ENCODE peak calls at places on chromosomes 16 and 17, in seven cellular contexts. One of them, this sample, is unnamed. For H3K27me3 and H3K4me1, the result is how much of the 10 kb centered on the place peaks cover.

GRCh38 chr16:57427824-57428223 is 19.4 kb downstream of the CIAPIN1 start:
- DNase-seq in colonic mucosa: no peak
- DNase-seq in fibroblast of lung: no peak
- DNase-seq in PC-3: no peak
- DNase-seq in H9: no peak
- DNase-seq in neuronal stem cell: no peak
- DNase-seq in GM23248: no peak
- DNase-seq in this sample: no peak

GRCh38 chr17:50640701-50641338 is 6.1 kb downstream of the ABCC3 start:
- DNase-seq in PC-3: peak
- DNase-seq in GM23248: peak
- DNase-seq in neuronal stem cell: no peak
- DNase-seq in fibroblast of lung: peak
- DNase-seq in H9: no peak
- DNase-seq in colonic mucosa: peak
- DNase-seq in this sample: no peak

GRCh38 chr16:80837421-80838263 is 33.2 kb upstream of the CDYL2 start:
- DNase-seq in colonic mucosa: no peak
- DNase-seq in fibroblast of lung: no peak
- DNase-seq in H9: no peak
- DNase-seq in PC-3: peak
- DNase-seq in neuronal stem cell: no peak
- DNase-seq in GM23248: no peak
- DNase-seq in this sample: no peak

GRCh38 chr16:56691885-56692284 is 9.6 kb downstream of the MT1X start:
- DNase-seq in PC-3: peak
- DNase-seq in fibroblast of lung: no peak
- DNase-seq in neuronal stem cell: no peak
- DNase-seq in GM23248: peak
- DNase-seq in H9: peak
- DNase-seq in colonic mucosa: peak
- DNase-seq in this sample: peak

GRCh38 chr17:29569245-29569950 is 897 bp downstream of the TP53I13 start:
- DNase-seq in H9: no peak
- DNase-seq in neuronal stem cell: no peak
- DNase-seq in GM23248: peak
- DNase-seq in fibroblast of lung: no peak
- DNase-seq in colonic mucosa: peak
- DNase-seq in PC-3: peak
- DNase-seq in this sample: no peak

GRCh38 chr16:71762186-71762585 is 37.7 kb upstream of the PHLPP2 start:
- DNase-seq in fibroblast of lung: no peak
- DNase-seq in H9: no peak
- DNase-seq in PC-3: no peak
- DNase-seq in GM23248: peak
- DNase-seq in colonic mucosa: no peak
- DNase-seq in neuronal stem cell: no peak
- DNase-seq in this sample: peak

GRCh38 chr17:72822358-72823023 is 270.0 kb downstream of the SLC39A11 start:
- DNase-seq in PC-3: peak
- DNase-seq in colonic mucosa: no peak
- DNase-seq in fibroblast of lung: no peak
- DNase-seq in neuronal stem cell: no peak
- DNase-seq in H9: no peak
- DNase-seq in GM23248: no peak
- DNase-seq in this sample: no peak

GRCh38 chr17:9003355-9004131 is 17.8 kb upstream of the NTN1 start:
- DNase-seq in PC-3: no peak
- DNase-seq in neuronal stem cell: peak
- DNase-seq in fibroblast of lung: no peak
- DNase-seq in colonic mucosa: no peak
- DNase-seq in GM23248: peak
- DNase-seq in H9: peak
- DNase-seq in this sample: no peak

GRCh38 chr17:82972836-82973372 is 106.5 kb upstream of the METRNL start:
- DNase-seq in fibroblast of lung: no peak
- DNase-seq in colonic mucosa: no peak
- DNase-seq in neuronal stem cell: no peak
- DNase-seq in PC-3: no peak
- DNase-seq in GM23248: no peak
- DNase-seq in H9: peak
- DNase-seq in this sample: no peak

GRCh38 chr17:181213-182163 is at the start of gene DOC2B:
- DNase-seq in H9: peak
- DNase-seq in neuronal stem cell: peak
- DNase-seq in colonic mucosa: peak
- DNase-seq in PC-3: peak
- DNase-seq in GM23248: peak
- DNase-seq in fibroblast of lung: no peak
- DNase-seq in this sample: peak

GRCh38 chr17:72397223-72397667 is 276.4 kb downstream of the SOX9 start:
- DNase-seq in colonic mucosa: no peak
- DNase-seq in fibroblast of lung: no peak
- DNase-seq in H9: no peak
- DNase-seq in neuronal stem cell: no peak
- DNase-seq in PC-3: peak
- DNase-seq in GM23248: no peak
- DNase-seq in this sample: no peak

GRCh38 chr16:50260206-50261159 is 5.9 kb upstream of the ADCY7 start:
- DNase-seq in PC-3: no peak
- DNase-seq in neuronal stem cell: no peak
- DNase-seq in fibroblast of lung: no peak
- DNase-seq in GM23248: no peak
- DNase-seq in colonic mucosa: no peak
- DNase-seq in H9: no peak
- DNase-seq in this sample: no peak

GRCh38 chr17:17538417-17539391 is 42.5 kb upstream of the RASD1 start:
- DNase-seq in H9: no peak
- DNase-seq in fibroblast of lung: peak
- DNase-seq in GM23248: no peak
- DNase-seq in PC-3: peak
- DNase-seq in colonic mucosa: peak
- DNase-seq in neuronal stem cell: no peak
- DNase-seq in this sample: peak

DNA sequence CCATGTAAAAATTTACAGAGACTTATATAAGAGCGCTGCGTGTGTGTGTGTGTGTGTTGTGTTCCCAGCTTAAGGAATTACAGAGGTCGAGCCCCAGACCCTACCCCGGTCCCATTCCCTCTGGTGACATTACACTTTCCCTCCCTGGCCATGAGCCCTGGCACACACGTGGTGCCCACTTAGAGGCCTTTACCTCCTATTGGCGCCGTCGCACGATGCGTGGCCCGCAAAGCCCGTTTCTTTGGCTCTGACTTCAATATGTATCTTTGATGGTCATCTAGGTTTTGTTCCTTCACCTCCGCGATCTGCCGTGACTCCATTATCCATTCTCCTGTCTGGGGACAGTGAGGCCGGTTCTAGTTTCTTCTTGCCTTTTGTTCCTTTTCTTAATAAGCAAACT is 96.9 kb upstream of the CHMP6 start:
- DNase-seq in H9: no peak
- DNase-seq in GM23248: no peak
- DNase-seq in colonic mucosa: no peak
- DNase-seq in fibroblast of lung: no peak
- DNase-seq in PC-3: no peak
- DNase-seq in neuronal stem cell: no peak
- DNase-seq in this sample: no peak
- H3K9ac ChIP-seq in H9: no peak
- H3K9ac ChIP-seq in GM23248: no peak
- H3K9ac ChIP-seq in colonic mucosa: no peak
- H3K9ac ChIP-seq in fibroblast of lung: no peak
- H3K9ac ChIP-seq in PC-3: no peak
- H3K9ac ChIP-seq in neuronal stem cell: no peak
- H3K9ac ChIP-seq in this sample: no peak

DNA sequence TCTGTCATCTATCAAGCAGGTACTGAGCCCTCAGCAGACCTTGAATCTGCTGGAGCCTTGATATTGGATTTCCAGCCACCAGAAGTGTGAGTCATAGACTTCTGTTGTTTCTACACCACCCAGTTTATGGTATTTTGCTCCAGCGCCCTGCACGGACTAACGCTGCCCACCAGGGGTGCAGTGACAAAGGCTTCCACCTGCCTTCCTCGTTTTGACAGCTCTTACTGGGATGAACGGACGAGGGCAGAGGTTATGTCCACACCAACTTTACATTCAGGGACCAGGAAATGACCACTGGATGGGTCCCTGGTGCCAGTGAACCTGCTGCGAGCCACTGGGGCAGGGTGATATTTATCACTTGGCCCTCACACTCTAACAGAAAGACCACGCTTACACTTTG is 66.6 kb upstream of the CBX4 start:
- DNase-seq in neuronal stem cell: no peak
- DNase-seq in fibroblast of lung: no peak
- DNase-seq in GM23248: peak
- DNase-seq in colonic mucosa: no peak
- DNase-seq in H9: no peak
- DNase-seq in PC-3: peak
- DNase-seq in this sample: no peak
- H3K27me3 ChIP-seq in neuronal stem cell: under half
- H3K27me3 ChIP-seq in fibroblast of lung: under half
- H3K27me3 ChIP-seq in GM23248: under half
- H3K27me3 ChIP-seq in colonic mucosa: under half
- H3K27me3 ChIP-seq in H9: under half
- H3K27me3 ChIP-seq in PC-3: under half
- H3K27me3 ChIP-seq in this sample: under half

GRCh38 chr17:57665696-57666095 is 79.4 kb downstream of the CCDC182 start:
- DNase-seq in fibroblast of lung: no peak
- DNase-seq in PC-3: no peak
- DNase-seq in colonic mucosa: no peak
- DNase-seq in neuronal stem cell: no peak
- DNase-seq in GM23248: no peak
- DNase-seq in H9: peak
- DNase-seq in this sample: no peak
- H3K4me1 ChIP-seq in fibroblast of lung: under half
- H3K4me1 ChIP-seq in PC-3: under half
- H3K4me1 ChIP-seq in colonic mucosa: under half
- H3K4me1 ChIP-seq in neuronal stem cell: under half
- H3K4me1 ChIP-seq in GM23248: under half
- H3K4me1 ChIP-seq in H9: under half
- H3K4me1 ChIP-seq in this sample: under half

GRCh38 chr16:68082596-68083238 is 2.5 kb upstream of the NFATC3 start:
- DNase-seq in neuronal stem cell: no peak
- DNase-seq in GM23248: no peak
- DNase-seq in colonic mucosa: no peak
- DNase-seq in PC-3: no peak
- DNase-seq in H9: no peak
- DNase-seq in fibroblast of lung: no peak
- DNase-seq in this sample: no peak

GRCh38 chr16:68085259-68086071 is at the start of gene NFATC3:
- DNase-seq in H9: peak
- DNase-seq in neuronal stem cell: no peak
- DNase-seq in colonic mucosa: peak
- DNase-seq in GM23248: peak
- DNase-seq in PC-3: peak
- DNase-seq in fibroblast of lung: peak
- DNase-seq in this sample: peak

GRCh38 chr16:68083239-68083781 is 1.9 kb upstream of the NFATC3 start:
- DNase-seq in H9: no peak
- DNase-seq in GM23248: no peak
- DNase-seq in fibroblast of lung: no peak
- DNase-seq in neuronal stem cell: no peak
- DNase-seq in colonic mucosa: no peak
- DNase-seq in PC-3: no peak
- DNase-seq in this sample: no peak

GRCh38 chr16:68084504-68085258 is 489 bp upstream of the NFATC3 start:
- DNase-seq in PC-3: no peak
- DNase-seq in colonic mucosa: peak
- DNase-seq in fibroblast of lung: peak
- DNase-seq in H9: peak
- DNase-seq in neuronal stem cell: peak
- DNase-seq in GM23248: peak
- DNase-seq in this sample: peak

GRCh38 chr16:68083861-68084503 is 1.2 kb upstream of the NFATC3 start:
- DNase-seq in PC-3: no peak
- DNase-seq in GM23248: peak
- DNase-seq in fibroblast of lung: peak
- DNase-seq in colonic mucosa: peak
- DNase-seq in H9: no peak
- DNase-seq in neuronal stem cell: peak
- DNase-seq in this sample: peak
- H3K9ac ChIP-seq in PC-3: no peak
- H3K9ac ChIP-seq in GM23248: peak
- H3K9ac ChIP-seq in fibroblast of lung: peak
- H3K9ac ChIP-seq in colonic mucosa: peak
- H3K9ac ChIP-seq in H9: peak
- H3K9ac ChIP-seq in neuronal stem cell: peak
- H3K9ac ChIP-seq in this sample: peak

GRCh38 chr16:52095466-52095865 is 451.5 kb downstream of the TOX3 start:
- DNase-seq in colonic mucosa: no peak
- DNase-seq in H9: no peak
- DNase-seq in PC-3: no peak
- DNase-seq in GM23248: no peak
- DNase-seq in fibroblast of lung: no peak
- DNase-seq in neuronal stem cell: no peak
- DNase-seq in this sample: no peak
- H3K27me3 ChIP-seq in colonic mucosa: under half
- H3K27me3 ChIP-seq in H9: under half
- H3K27me3 ChIP-seq in PC-3: under half
- H3K27me3 ChIP-seq in GM23248: under half
- H3K27me3 ChIP-seq in fibroblast of lung: under half
- H3K27me3 ChIP-seq in neuronal stem cell: under half
- H3K27me3 ChIP-seq in this sample: under half

DNA sequence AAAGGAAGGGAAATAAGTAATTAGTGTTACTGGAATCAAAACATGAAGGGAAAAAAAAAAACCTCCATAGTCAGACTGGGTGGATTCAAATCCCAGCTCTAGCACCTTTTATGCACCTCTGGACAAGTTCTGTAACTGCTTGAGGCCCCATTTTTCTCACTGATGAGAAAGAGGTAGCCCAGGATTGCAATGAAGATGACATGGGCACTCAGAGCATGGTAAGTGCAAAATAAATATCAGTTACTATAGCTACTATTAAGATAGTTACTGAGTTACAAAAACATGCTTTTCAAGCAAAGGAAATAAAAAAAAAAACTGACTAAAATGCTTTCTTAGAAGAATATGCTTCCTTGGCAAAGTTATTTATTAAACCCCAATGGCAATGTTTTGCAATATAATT is 58.8 kb downstream of the CEP95 start:
- DNase-seq in colonic mucosa: no peak
- DNase-seq in H9: no peak
- DNase-seq in neuronal stem cell: no peak
- DNase-seq in fibroblast of lung: no peak
- DNase-seq in PC-3: no peak
- DNase-seq in GM23248: peak
- DNase-seq in this sample: no peak
- H3K4me1 ChIP-seq in colonic mucosa: under half
- H3K4me1 ChIP-seq in H9: under half
- H3K4me1 ChIP-seq in neuronal stem cell: under half
- H3K4me1 ChIP-seq in fibroblast of lung: under half
- H3K4me1 ChIP-seq in PC-3: under half
- H3K4me1 ChIP-seq in GM23248: under half
- H3K4me1 ChIP-seq in this sample: under half